ENCODE peak calls at places on chromosomes 12 and 14, in nine cellular contexts. One of them, this sample, is unnamed. For H4K20me1, the result is how much of the 10 kb centered on the place peaks cover.

GRCh38 chr12:67541625-67541991 is 106.9 kb upstream of the DYRK2 start:
- DNase-seq in OCI-LY7: no peak
- DNase-seq in fibroblast of lung: no peak
- DNase-seq in astrocyte: no peak
- DNase-seq in mammary epithelial cell: peak
- DNase-seq in neural progenitor cell: no peak
- DNase-seq in hepatocyte: no peak
- DNase-seq in endothelial cell of umbilical vein: no peak
- DNase-seq in GM23338: no peak
- DNase-seq in this sample: no peak

GRCh38 chr14:23568021-23568599 is 519 bp upstream of the AP1G2 start:
- DNase-seq in OCI-LY7: no peak
- DNase-seq in fibroblast of lung: no peak
- DNase-seq in astrocyte: no peak
- DNase-seq in mammary epithelial cell: no peak
- DNase-seq in neural progenitor cell: no peak
- DNase-seq in hepatocyte: no peak
- DNase-seq in endothelial cell of umbilical vein: no peak
- DNase-seq in GM23338: no peak
- DNase-seq in this sample: peak

GRCh38 chr14:71739273-71739990 is 192.8 kb upstream of the RGS6 start:
- DNase-seq in OCI-LY7: no peak
- DNase-seq in fibroblast of lung: peak
- DNase-seq in astrocyte: no peak
- DNase-seq in mammary epithelial cell: peak
- DNase-seq in neural progenitor cell: no peak
- DNase-seq in hepatocyte: peak
- DNase-seq in endothelial cell of umbilical vein: peak
- DNase-seq in GM23338: peak
- DNase-seq in this sample: no peak

GRCh38 chr14:101219896-101220703 is 316.6 kb upstream of the RTL1 start:
- DNase-seq in OCI-LY7: no peak
- DNase-seq in fibroblast of lung: no peak
- DNase-seq in astrocyte: no peak
- DNase-seq in mammary epithelial cell: no peak
- DNase-seq in neural progenitor cell: no peak
- DNase-seq in hepatocyte: peak
- DNase-seq in endothelial cell of umbilical vein: no peak
- DNase-seq in GM23338: no peak
- DNase-seq in this sample: no peak

GRCh38 chr14:52267501-52268190 is at the start of gene PTGDR:
- DNase-seq in OCI-LY7: no peak
- DNase-seq in fibroblast of lung: peak
- DNase-seq in astrocyte: peak
- DNase-seq in mammary epithelial cell: peak
- DNase-seq in neural progenitor cell: peak
- DNase-seq in hepatocyte: peak
- DNase-seq in endothelial cell of umbilical vein: no peak
- DNase-seq in GM23338: peak
- DNase-seq in this sample: peak

GRCh38 chr14:100666403-100666802 is 60.3 kb upstream of the DLK1 start:
- DNase-seq in OCI-LY7: no peak
- DNase-seq in fibroblast of lung: no peak
- DNase-seq in astrocyte: no peak
- DNase-seq in mammary epithelial cell: no peak
- DNase-seq in neural progenitor cell: no peak
- DNase-seq in hepatocyte: peak
- DNase-seq in endothelial cell of umbilical vein: no peak
- DNase-seq in GM23338: no peak
- DNase-seq in this sample: peak

GRCh38 chr12:3371018-3371417 is 120.0 kb upstream of the PRMT8 start:
- DNase-seq in OCI-LY7: no peak
- DNase-seq in fibroblast of lung: no peak
- DNase-seq in astrocyte: no peak
- DNase-seq in mammary epithelial cell: no peak
- DNase-seq in neural progenitor cell: no peak
- DNase-seq in hepatocyte: no peak
- DNase-seq in endothelial cell of umbilical vein: no peak
- DNase-seq in GM23338: no peak
- DNase-seq in this sample: no peak

GRCh38 chr14:52031781-52032180 is 37.1 kb downstream of the NID2 start:
- DNase-seq in OCI-LY7: no peak
- DNase-seq in fibroblast of lung: peak
- DNase-seq in astrocyte: peak
- DNase-seq in mammary epithelial cell: peak
- DNase-seq in neural progenitor cell: no peak
- DNase-seq in hepatocyte: no peak
- DNase-seq in endothelial cell of umbilical vein: no peak
- DNase-seq in GM23338: no peak
- DNase-seq in this sample: peak

GRCh38 chr12:90909069-90909676 is 45.8 kb downstream of the CCER1 start:
- DNase-seq in OCI-LY7: peak
- DNase-seq in fibroblast of lung: peak
- DNase-seq in astrocyte: peak
- DNase-seq in mammary epithelial cell: peak
- DNase-seq in neural progenitor cell: peak
- DNase-seq in hepatocyte: peak
- DNase-seq in endothelial cell of umbilical vein: peak
- DNase-seq in GM23338: peak
- DNase-seq in this sample: peak

GRCh38 chr12:76518699-76519098 is 40.9 kb downstream of the OSBPL8 start:
- DNase-seq in OCI-LY7: no peak
- DNase-seq in fibroblast of lung: no peak
- DNase-seq in astrocyte: no peak
- DNase-seq in mammary epithelial cell: no peak
- DNase-seq in neural progenitor cell: no peak
- DNase-seq in hepatocyte: no peak
- DNase-seq in endothelial cell of umbilical vein: no peak
- DNase-seq in GM23338: peak
- DNase-seq in this sample: no peak

GRCh38 chr14:63904724-63905123 is 51.9 kb downstream of the SYNE2 start:
- DNase-seq in OCI-LY7: no peak
- DNase-seq in fibroblast of lung: no peak
- DNase-seq in astrocyte: no peak
- DNase-seq in mammary epithelial cell: no peak
- DNase-seq in neural progenitor cell: no peak
- DNase-seq in hepatocyte: no peak
- DNase-seq in endothelial cell of umbilical vein: no peak
- DNase-seq in GM23338: no peak
- DNase-seq in this sample: no peak

GRCh38 chr12:100797246-100797645 is 2.7 kb downstream of the ANO4 start:
- DNase-seq in OCI-LY7: no peak
- DNase-seq in fibroblast of lung: no peak
- DNase-seq in astrocyte: no peak
- DNase-seq in mammary epithelial cell: no peak
- DNase-seq in neural progenitor cell: peak
- DNase-seq in hepatocyte: no peak
- DNase-seq in endothelial cell of umbilical vein: no peak
- DNase-seq in GM23338: peak
- DNase-seq in this sample: no peak

GRCh38 chr14:55451950-55452349 is 11.5 kb upstream of the TBPL2 start:
- DNase-seq in OCI-LY7: no peak
- DNase-seq in fibroblast of lung: no peak
- DNase-seq in astrocyte: no peak
- DNase-seq in mammary epithelial cell: no peak
- DNase-seq in neural progenitor cell: no peak
- DNase-seq in hepatocyte: no peak
- DNase-seq in endothelial cell of umbilical vein: no peak
- DNase-seq in GM23338: no peak
- DNase-seq in this sample: peak

GRCh38 chr14:55450987-55451386 is 10.6 kb upstream of the TBPL2 start:
- DNase-seq in OCI-LY7: no peak
- DNase-seq in fibroblast of lung: no peak
- DNase-seq in astrocyte: no peak
- DNase-seq in mammary epithelial cell: no peak
- DNase-seq in neural progenitor cell: no peak
- DNase-seq in hepatocyte: no peak
- DNase-seq in endothelial cell of umbilical vein: no peak
- DNase-seq in GM23338: no peak
- DNase-seq in this sample: no peak

GRCh38 chr14:55451398-55451797 is 11.0 kb upstream of the TBPL2 start:
- DNase-seq in OCI-LY7: no peak
- DNase-seq in fibroblast of lung: no peak
- DNase-seq in astrocyte: no peak
- DNase-seq in mammary epithelial cell: no peak
- DNase-seq in neural progenitor cell: no peak
- DNase-seq in hepatocyte: no peak
- DNase-seq in endothelial cell of umbilical vein: peak
- DNase-seq in GM23338: no peak
- DNase-seq in this sample: no peak

GRCh38 chr14:55457496-55457895 is 17.1 kb upstream of the TBPL2 start:
- DNase-seq in OCI-LY7: no peak
- DNase-seq in fibroblast of lung: no peak
- DNase-seq in astrocyte: no peak
- DNase-seq in mammary epithelial cell: no peak
- DNase-seq in neural progenitor cell: no peak
- DNase-seq in hepatocyte: no peak
- DNase-seq in endothelial cell of umbilical vein: no peak
- DNase-seq in GM23338: no peak
- DNase-seq in this sample: no peak

GRCh38 chr14:55454264-55455151 is 14.1 kb upstream of the TBPL2 start:
- DNase-seq in OCI-LY7: no peak
- DNase-seq in fibroblast of lung: peak
- DNase-seq in astrocyte: peak
- DNase-seq in mammary epithelial cell: peak
- DNase-seq in neural progenitor cell: peak
- DNase-seq in hepatocyte: peak
- DNase-seq in endothelial cell of umbilical vein: peak
- DNase-seq in GM23338: no peak
- DNase-seq in this sample: peak
- H3K27ac ChIP-seq in OCI-LY7: no peak
- H3K27ac ChIP-seq in fibroblast of lung: no peak
- H3K27ac ChIP-seq in astrocyte: no peak
- H3K27ac ChIP-seq in mammary epithelial cell: no peak
- H3K27ac ChIP-seq in neural progenitor cell: peak
- H3K27ac ChIP-seq in hepatocyte: peak
- H3K27ac ChIP-seq in endothelial cell of umbilical vein: no peak
- H3K27ac ChIP-seq in GM23338: no peak
- H3K27ac ChIP-seq in this sample: no peak

DNA sequence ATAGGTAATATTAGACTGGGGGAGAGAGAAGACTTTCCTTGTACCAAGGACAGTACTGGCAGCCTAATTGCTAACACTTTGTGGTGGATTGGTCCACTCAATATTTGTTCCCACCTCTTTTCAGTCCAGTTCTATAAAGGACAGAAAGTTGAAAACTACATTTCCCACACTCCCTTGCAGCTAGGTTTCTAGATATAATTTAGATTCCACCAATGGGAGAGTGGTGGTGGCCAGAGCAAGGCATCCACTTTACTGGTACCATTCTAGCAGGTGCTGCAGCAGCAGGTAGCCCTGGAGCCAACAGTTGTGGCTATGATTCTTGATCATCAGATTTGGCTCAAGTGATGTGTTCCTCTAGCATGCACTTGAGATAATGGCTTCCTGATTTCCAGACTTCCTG is 24.6 kb downstream of the SLC38A1 start:
- DNase-seq in OCI-LY7: no peak
- DNase-seq in fibroblast of lung: no peak
- DNase-seq in astrocyte: no peak
- DNase-seq in mammary epithelial cell: no peak
- DNase-seq in neural progenitor cell: no peak
- DNase-seq in hepatocyte: no peak
- DNase-seq in endothelial cell of umbilical vein: no peak
- DNase-seq in GM23338: no peak
- DNase-seq in this sample: no peak
- H4K20me1 ChIP-seq in OCI-LY7: under half
- H4K20me1 ChIP-seq in fibroblast of lung: under half
- H4K20me1 ChIP-seq in astrocyte: under half
- H4K20me1 ChIP-seq in mammary epithelial cell: under half
- H4K20me1 ChIP-seq in neural progenitor cell: under half
- H4K20me1 ChIP-seq in hepatocyte: under half
- H4K20me1 ChIP-seq in endothelial cell of umbilical vein: under half
- H4K20me1 ChIP-seq in GM23338: half or more
- H4K20me1 ChIP-seq in this sample: under half

GRCh38 chr12:51521554-51522276 is 69.3 kb upstream of the SCN8A start:
- DNase-seq in OCI-LY7: peak
- DNase-seq in fibroblast of lung: peak
- DNase-seq in astrocyte: peak
- DNase-seq in mammary epithelial cell: no peak
- DNase-seq in neural progenitor cell: no peak
- DNase-seq in hepatocyte: no peak
- DNase-seq in endothelial cell of umbilical vein: peak
- DNase-seq in GM23338: no peak
- DNase-seq in this sample: no peak
- TF ChIP-seq CTCF in OCI-LY7: peak
- TF ChIP-seq CTCF in fibroblast of lung: no peak
- TF ChIP-seq CTCF in astrocyte: peak
- TF ChIP-seq CTCF in mammary epithelial cell: no peak
- TF ChIP-seq CTCF in neural progenitor cell: no peak
- TF ChIP-seq CTCF in hepatocyte: no peak
- TF ChIP-seq CTCF in endothelial cell of umbilical vein: no peak
- TF ChIP-seq CTCF in GM23338: peak
- TF ChIP-seq CTCF in this sample: peak

DNA sequence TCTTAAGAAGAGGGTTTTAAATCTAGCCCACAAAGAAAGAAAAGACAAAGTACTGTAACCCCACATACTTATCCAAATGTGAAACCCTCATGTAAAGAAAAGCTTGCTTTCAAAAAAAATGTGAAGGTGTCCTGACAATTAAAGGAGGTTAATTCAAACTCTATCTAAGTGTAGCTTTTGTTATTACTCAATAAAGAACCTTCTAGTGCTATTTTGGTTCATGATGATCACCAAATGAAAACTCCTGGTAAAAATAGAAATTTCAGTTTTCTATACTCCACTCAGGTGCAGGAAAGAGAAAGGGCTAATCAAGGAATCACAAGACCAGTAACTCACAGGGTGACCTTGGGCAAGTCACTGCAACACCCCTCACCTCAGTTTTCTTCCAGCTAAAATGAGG is 1.6 kb downstream of the STAB2 start:
- DNase-seq in OCI-LY7: no peak
- DNase-seq in fibroblast of lung: no peak
- DNase-seq in astrocyte: no peak
- DNase-seq in mammary epithelial cell: no peak
- DNase-seq in neural progenitor cell: no peak
- DNase-seq in hepatocyte: no peak
- DNase-seq in endothelial cell of umbilical vein: no peak
- DNase-seq in GM23338: no peak
- DNase-seq in this sample: no peak
- H3K27ac ChIP-seq in OCI-LY7: no peak
- H3K27ac ChIP-seq in fibroblast of lung: no peak
- H3K27ac ChIP-seq in astrocyte: no peak
- H3K27ac ChIP-seq in mammary epithelial cell: no peak
- H3K27ac ChIP-seq in neural progenitor cell: no peak
- H3K27ac ChIP-seq in hepatocyte: no peak
- H3K27ac ChIP-seq in endothelial cell of umbilical vein: no peak
- H3K27ac ChIP-seq in GM23338: no peak
- H3K27ac ChIP-seq in this sample: no peak

DNA sequence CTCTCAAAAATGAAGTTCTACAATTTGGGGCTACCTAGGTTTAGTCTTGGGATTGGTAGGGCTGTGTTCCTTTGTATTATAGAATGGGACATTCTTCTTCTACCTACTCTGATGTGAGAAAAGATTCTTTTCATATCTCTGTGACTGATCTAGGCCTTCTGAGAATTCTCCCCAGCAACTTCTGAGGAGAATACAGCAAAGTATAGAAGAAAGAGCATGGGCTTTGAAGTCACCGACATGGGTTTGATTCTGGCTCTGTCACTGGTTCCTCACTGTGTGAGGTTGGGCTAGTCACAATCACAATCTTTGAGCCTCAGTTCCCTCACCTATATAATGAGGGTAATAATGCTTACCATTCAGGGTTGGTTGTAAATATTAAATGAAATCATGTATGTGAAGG is 5.0 kb downstream of the ATN1 start:
- DNase-seq in OCI-LY7: no peak
- DNase-seq in fibroblast of lung: no peak
- DNase-seq in astrocyte: no peak
- DNase-seq in mammary epithelial cell: no peak
- DNase-seq in neural progenitor cell: no peak
- DNase-seq in hepatocyte: no peak
- DNase-seq in endothelial cell of umbilical vein: no peak
- DNase-seq in GM23338: no peak
- DNase-seq in this sample: no peak
- H4K20me1 ChIP-seq in OCI-LY7: under half
- H4K20me1 ChIP-seq in fibroblast of lung: under half
- H4K20me1 ChIP-seq in astrocyte: half or more
- H4K20me1 ChIP-seq in mammary epithelial cell: under half
- H4K20me1 ChIP-seq in neural progenitor cell: half or more
- H4K20me1 ChIP-seq in hepatocyte: half or more
- H4K20me1 ChIP-seq in endothelial cell of umbilical vein: under half
- H4K20me1 ChIP-seq in GM23338: under half
- H4K20me1 ChIP-seq in this sample: under half

This sample was measured in osteoblast.